ENCODE peak calls at places on chromosomes 13 and 19, in eight cellular contexts. One of them, this sample, is unnamed.
A peak's percentile ranks its signal among the peaks of the same experiment; 100 is the strongest.

GRCh38 chr19:51810228-51810627 is 15.3 kb downstream of the FPR3 start:
- DNase-seq in CD8-positive, alpha-beta T cell: no peak
- DNase-seq in pancreas: no peak
- DNase-seq in aorta: no peak
- DNase-seq in WERI-Rb-1: peak; percentile 9
- DNase-seq in mucosa of descending colon: no peak
- DNase-seq in esophagus squamous epithelium: no peak
- DNase-seq in breast epithelium: no peak
- DNase-seq in this sample: no peak

GRCh38 chr19:33446918-33447293 is 73.4 kb downstream of the CEBPG start:
- DNase-seq in aorta: no peak
- DNase-seq in CD8-positive, alpha-beta T cell: no peak
- DNase-seq in breast epithelium: peak; percentile 31
- DNase-seq in mucosa of descending colon: no peak
- DNase-seq in WERI-Rb-1: no peak
- DNase-seq in esophagus squamous epithelium: no peak
- DNase-seq in pancreas: no peak
- DNase-seq in this sample: no peak

GRCh38 chr13:33543089-33543459 is 257.5 kb upstream of the STARD13 start:
- DNase-seq in CD8-positive, alpha-beta T cell: no peak
- DNase-seq in WERI-Rb-1: no peak
- DNase-seq in mucosa of descending colon: no peak
- DNase-seq in esophagus squamous epithelium: no peak
- DNase-seq in pancreas: no peak
- DNase-seq in aorta: no peak
- DNase-seq in breast epithelium: no peak
- DNase-seq in this sample: peak; percentile 18

GRCh38 chr13:51804295-51805172 is 571 bp upstream of the DHRS12 start:
- DNase-seq in WERI-Rb-1: no peak
- DNase-seq in aorta: no peak
- DNase-seq in breast epithelium: no peak
- DNase-seq in pancreas: peak; percentile 48
- DNase-seq in CD8-positive, alpha-beta T cell: no peak
- DNase-seq in esophagus squamous epithelium: no peak
- DNase-seq in mucosa of descending colon: no peak
- DNase-seq in this sample: no peak

GRCh38 chr19:2507109-2507508 is 31.2 kb downstream of the GADD45B start:
- DNase-seq in esophagus squamous epithelium: no peak
- DNase-seq in aorta: no peak
- DNase-seq in pancreas: peak; percentile 76
- DNase-seq in mucosa of descending colon: no peak
- DNase-seq in breast epithelium: peak; percentile 76
- DNase-seq in CD8-positive, alpha-beta T cell: no peak
- DNase-seq in WERI-Rb-1: no peak
- DNase-seq in this sample: no peak

GRCh38 chr13:88162076-88162702 is 491.0 kb downstream of the SLITRK5 start:
- DNase-seq in breast epithelium: no peak
- DNase-seq in CD8-positive, alpha-beta T cell: no peak
- DNase-seq in aorta: no peak
- DNase-seq in mucosa of descending colon: no peak
- DNase-seq in pancreas: no peak
- DNase-seq in esophagus squamous epithelium: no peak
- DNase-seq in WERI-Rb-1: no peak
- DNase-seq in this sample: no peak

GRCh38 chr13:101417043-101417406 is 717 bp upstream of the NALCN start:
- DNase-seq in aorta: no peak
- DNase-seq in esophagus squamous epithelium: no peak
- DNase-seq in mucosa of descending colon: no peak
- DNase-seq in CD8-positive, alpha-beta T cell: no peak
- DNase-seq in pancreas: no peak
- DNase-seq in WERI-Rb-1: no peak
- DNase-seq in breast epithelium: no peak
- DNase-seq in this sample: no peak

GRCh38 chr13:43132911-43133310 is 109.5 kb downstream of the DNAJC15 start:
- DNase-seq in mucosa of descending colon: no peak
- DNase-seq in pancreas: no peak
- DNase-seq in CD8-positive, alpha-beta T cell: no peak
- DNase-seq in WERI-Rb-1: no peak
- DNase-seq in aorta: no peak
- DNase-seq in breast epithelium: no peak
- DNase-seq in esophagus squamous epithelium: no peak
- DNase-seq in this sample: no peak

GRCh38 chr19:45250832-45251451 is at the start of gene MARK4:
- DNase-seq in esophagus squamous epithelium: no peak
- DNase-seq in breast epithelium: no peak
- DNase-seq in pancreas: peak; percentile 55
- DNase-seq in aorta: peak; percentile 85
- DNase-seq in mucosa of descending colon: no peak
- DNase-seq in WERI-Rb-1: peak; percentile 58
- DNase-seq in CD8-positive, alpha-beta T cell: peak; percentile 49
- DNase-seq in this sample: no peak

GRCh38 chr13:38053896-38054295 is 184.3 kb upstream of the TRPC4 start:
- DNase-seq in pancreas: no peak
- DNase-seq in esophagus squamous epithelium: no peak
- DNase-seq in aorta: no peak
- DNase-seq in WERI-Rb-1: no peak
- DNase-seq in mucosa of descending colon: no peak
- DNase-seq in CD8-positive, alpha-beta T cell: no peak
- DNase-seq in breast epithelium: no peak
- DNase-seq in this sample: no peak

GRCh38 chr19:28403698-28404099 is 809.3 kb downstream of the UQCRFS1 start:
- DNase-seq in aorta: no peak
- DNase-seq in CD8-positive, alpha-beta T cell: no peak
- DNase-seq in esophagus squamous epithelium: no peak
- DNase-seq in breast epithelium: no peak
- DNase-seq in mucosa of descending colon: no peak
- DNase-seq in pancreas: no peak
- DNase-seq in WERI-Rb-1: no peak
- DNase-seq in this sample: no peak

GRCh38 chr19:18009412-18010066 is 1.6 kb downstream of the ARRDC2 start:
- DNase-seq in CD8-positive, alpha-beta T cell: no peak
- DNase-seq in esophagus squamous epithelium: no peak
- DNase-seq in aorta: no peak
- DNase-seq in pancreas: no peak
- DNase-seq in mucosa of descending colon: peak; percentile 55
- DNase-seq in WERI-Rb-1: no peak
- DNase-seq in breast epithelium: no peak
- DNase-seq in this sample: no peak

GRCh38 chr13:100597253-100597652 is 8.7 kb upstream of the GGACT start:
- DNase-seq in pancreas: no peak
- DNase-seq in esophagus squamous epithelium: no peak
- DNase-seq in CD8-positive, alpha-beta T cell: no peak
- DNase-seq in WERI-Rb-1: no peak
- DNase-seq in breast epithelium: no peak
- DNase-seq in mucosa of descending colon: no peak
- DNase-seq in aorta: no peak
- DNase-seq in this sample: no peak

GRCh38 chr19:23393121-23393520 is 2.1 kb downstream of the ZNF91 start:
- DNase-seq in mucosa of descending colon: no peak
- DNase-seq in WERI-Rb-1: no peak
- DNase-seq in CD8-positive, alpha-beta T cell: no peak
- DNase-seq in breast epithelium: no peak
- DNase-seq in esophagus squamous epithelium: no peak
- DNase-seq in pancreas: no peak
- DNase-seq in aorta: no peak
- DNase-seq in this sample: no peak

GRCh38 chr13:113099142-113099541 is 6.4 kb upstream of the F7 start:
- DNase-seq in esophagus squamous epithelium: no peak
- DNase-seq in WERI-Rb-1: no peak
- DNase-seq in breast epithelium: no peak
- DNase-seq in CD8-positive, alpha-beta T cell: no peak
- DNase-seq in aorta: no peak
- DNase-seq in pancreas: no peak
- DNase-seq in mucosa of descending colon: no peak
- DNase-seq in this sample: no peak

GRCh38 chr13:35785563-35786327 is 309.3 kb upstream of the MAB21L1 start:
- DNase-seq in aorta: no peak
- DNase-seq in WERI-Rb-1: no peak
- DNase-seq in mucosa of descending colon: no peak
- DNase-seq in breast epithelium: no peak
- DNase-seq in CD8-positive, alpha-beta T cell: no peak
- DNase-seq in pancreas: no peak
- DNase-seq in esophagus squamous epithelium: no peak
- DNase-seq in this sample: no peak

GRCh38 chr13:37747071-37747612 is 122.4 kb downstream of the TRPC4 start:
- DNase-seq in WERI-Rb-1: no peak
- DNase-seq in aorta: no peak
- DNase-seq in breast epithelium: no peak
- DNase-seq in pancreas: no peak
- DNase-seq in mucosa of descending colon: no peak
- DNase-seq in esophagus squamous epithelium: no peak
- DNase-seq in CD8-positive, alpha-beta T cell: no peak
- DNase-seq in this sample: peak; percentile 12

GRCh38 chr13:112331675-112332074 is 44.5 kb upstream of the SPACA7 start:
- DNase-seq in mucosa of descending colon: no peak
- DNase-seq in pancreas: no peak
- DNase-seq in breast epithelium: no peak
- DNase-seq in esophagus squamous epithelium: no peak
- DNase-seq in CD8-positive, alpha-beta T cell: no peak
- DNase-seq in aorta: no peak
- DNase-seq in WERI-Rb-1: no peak
- DNase-seq in this sample: no peak

GRCh38 chr19:19649159-19649558 is 5.7 kb upstream of the GMIP start:
- DNase-seq in WERI-Rb-1: no peak
- DNase-seq in aorta: no peak
- DNase-seq in esophagus squamous epithelium: no peak
- DNase-seq in pancreas: no peak
- DNase-seq in mucosa of descending colon: no peak
- DNase-seq in breast epithelium: no peak
- DNase-seq in CD8-positive, alpha-beta T cell: no peak
- DNase-seq in this sample: no peak
- H3K36me3 ChIP-seq in WERI-Rb-1: peaks cover 84% of the 10 kb centered on the region
- H3K36me3 ChIP-seq in aorta: no peaks in the 10 kb centered on the region
- H3K36me3 ChIP-seq in esophagus squamous epithelium: peaks cover 64% of the 10 kb centered on the region
- H3K36me3 ChIP-seq in pancreas: peaks cover 58% of the 10 kb centered on the region
- H3K36me3 ChIP-seq in mucosa of descending colon: peaks cover 7% of the 10 kb centered on the region
- H3K36me3 ChIP-seq in breast epithelium: peaks cover 19% of the 10 kb centered on the region
- H3K36me3 ChIP-seq in CD8-positive, alpha-beta T cell: peaks cover 51% of the 10 kb centered on the region
- H3K36me3 ChIP-seq in this sample: peaks cover 56% of the 10 kb centered on the region

DNA sequence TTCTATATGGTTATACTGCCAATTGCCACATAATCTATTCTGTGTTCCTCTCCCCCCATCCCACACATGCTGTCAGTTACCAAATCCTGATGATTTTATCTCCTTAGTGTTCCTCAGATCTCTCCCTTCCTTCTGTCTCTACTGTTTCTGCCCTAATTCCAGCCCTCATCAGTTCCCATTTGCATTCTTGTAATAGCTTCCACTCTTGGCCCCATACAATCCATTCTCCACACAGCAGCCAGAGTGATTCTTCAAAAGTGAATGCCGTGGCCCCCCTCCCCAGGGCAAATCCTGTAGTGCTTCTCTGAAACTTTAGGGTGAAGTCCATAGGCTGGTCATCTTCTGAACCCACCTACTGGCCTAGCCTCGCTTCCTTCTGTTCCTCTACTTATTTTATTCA is 114.4 kb downstream of the ZAR1L start:
- DNase-seq in breast epithelium: no peak
- DNase-seq in aorta: no peak
- DNase-seq in mucosa of descending colon: no peak
- DNase-seq in pancreas: no peak
- DNase-seq in WERI-Rb-1: no peak
- DNase-seq in esophagus squamous epithelium: no peak
- DNase-seq in CD8-positive, alpha-beta T cell: no peak
- DNase-seq in this sample: no peak
- H3K36me3 ChIP-seq in breast epithelium: no peaks in the 10 kb centered on the region
- H3K36me3 ChIP-seq in aorta: peaks cover 4% of the 10 kb centered on the region
- H3K36me3 ChIP-seq in mucosa of descending colon: no peaks in the 10 kb centered on the region
- H3K36me3 ChIP-seq in pancreas: peaks cover 21% of the 10 kb centered on the region
- H3K36me3 ChIP-seq in WERI-Rb-1: no peaks in the 10 kb centered on the region
- H3K36me3 ChIP-seq in esophagus squamous epithelium: no peaks in the 10 kb centered on the region
- H3K36me3 ChIP-seq in CD8-positive, alpha-beta T cell: no peaks in the 10 kb centered on the region
- H3K36me3 ChIP-seq in this sample: peaks cover 2% of the 10 kb centered on the region

GRCh38 chr19:7250951-7251350 is 43.3 kb downstream of the INSR start:
- DNase-seq in WERI-Rb-1: no peak
- DNase-seq in aorta: no peak
- DNase-seq in mucosa of descending colon: no peak
- DNase-seq in breast epithelium: no peak
- DNase-seq in esophagus squamous epithelium: no peak
- DNase-seq in CD8-positive, alpha-beta T cell: no peak
- DNase-seq in pancreas: no peak
- DNase-seq in this sample: no peak

GRCh38 chr19:7247160-7247559 is 47.1 kb downstream of the INSR start:
- DNase-seq in WERI-Rb-1: no peak
- DNase-seq in aorta: no peak
- DNase-seq in esophagus squamous epithelium: no peak
- DNase-seq in breast epithelium: no peak
- DNase-seq in pancreas: no peak
- DNase-seq in CD8-positive, alpha-beta T cell: no peak
- DNase-seq in mucosa of descending colon: no peak
- DNase-seq in this sample: no peak

GRCh38 chr19:7251502-7251901 is 42.7 kb downstream of the INSR start:
- DNase-seq in pancreas: no peak
- DNase-seq in mucosa of descending colon: no peak
- DNase-seq in esophagus squamous epithelium: no peak
- DNase-seq in aorta: no peak
- DNase-seq in WERI-Rb-1: no peak
- DNase-seq in breast epithelium: no peak
- DNase-seq in CD8-positive, alpha-beta T cell: no peak
- DNase-seq in this sample: no peak

GRCh38 chr19:7252364-7252763 is 41.9 kb downstream of the INSR start:
- DNase-seq in CD8-positive, alpha-beta T cell: no peak
- DNase-seq in breast epithelium: no peak
- DNase-seq in mucosa of descending colon: no peak
- DNase-seq in aorta: no peak
- DNase-seq in WERI-Rb-1: no peak
- DNase-seq in pancreas: peak; percentile 61
- DNase-seq in esophagus squamous epithelium: no peak
- DNase-seq in this sample: no peak

DNA sequence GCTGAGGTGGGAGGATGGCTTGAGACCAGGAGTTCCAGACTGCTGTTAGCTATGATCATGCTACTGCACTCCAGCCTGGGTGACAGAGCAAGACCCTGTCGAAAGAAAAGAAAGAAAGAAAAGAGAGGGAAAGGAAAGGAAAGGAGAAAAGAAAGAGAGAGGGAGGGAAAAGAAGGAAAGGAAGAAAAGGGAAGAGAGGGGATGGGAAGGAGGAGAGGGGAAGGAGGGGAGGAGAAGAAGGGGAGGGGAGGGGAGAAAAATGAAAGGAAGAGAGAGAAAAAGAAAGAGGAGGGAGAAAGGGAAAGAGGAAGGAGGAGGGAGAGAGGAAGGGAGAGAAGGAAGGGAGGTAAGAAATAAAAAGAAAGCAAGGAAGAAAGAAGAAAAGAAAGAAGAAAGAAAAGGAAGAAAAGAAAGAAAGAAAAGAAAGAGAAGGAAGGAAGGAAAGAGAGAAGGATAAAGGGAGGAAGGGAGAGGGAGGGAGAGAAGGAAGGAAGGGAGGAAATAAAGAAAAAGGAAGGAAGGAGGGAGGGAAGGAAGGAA is 44.1 kb downstream of the INSR start:
- DNase-seq in CD8-positive, alpha-beta T cell: no peak
- DNase-seq in mucosa of descending colon: no peak
- DNase-seq in breast epithelium: no peak
- DNase-seq in WERI-Rb-1: no peak
- DNase-seq in pancreas: no peak
- DNase-seq in esophagus squamous epithelium: no peak
- DNase-seq in aorta: no peak
- DNase-seq in this sample: no peak
- H3K36me3 ChIP-seq in CD8-positive, alpha-beta T cell: no peaks in the 10 kb centered on the region
- H3K36me3 ChIP-seq in mucosa of descending colon: no peaks in the 10 kb centered on the region
- H3K36me3 ChIP-seq in breast epithelium: no peaks in the 10 kb centered on the region
- H3K36me3 ChIP-seq in WERI-Rb-1: no peaks in the 10 kb centered on the region
- H3K36me3 ChIP-seq in pancreas: no peaks in the 10 kb centered on the region
- H3K36me3 ChIP-seq in esophagus squamous epithelium: no peaks in the 10 kb centered on the region
- H3K36me3 ChIP-seq in aorta: no peaks in the 10 kb centered on the region
- H3K36me3 ChIP-seq in this sample: no peaks in the 10 kb centered on the region

GRCh38 chr13:107641574-107641973 is 573.8 kb downstream of the LIG4 start:
- DNase-seq in WERI-Rb-1: no peak
- DNase-seq in esophagus squamous epithelium: no peak
- DNase-seq in aorta: no peak
- DNase-seq in breast epithelium: no peak
- DNase-seq in mucosa of descending colon: no peak
- DNase-seq in CD8-positive, alpha-beta T cell: no peak
- DNase-seq in pancreas: no peak
- DNase-seq in this sample: no peak
- H3K36me3 ChIP-seq in WERI-Rb-1: no peaks in the 10 kb centered on the region
- H3K36me3 ChIP-seq in esophagus squamous epithelium: no peaks in the 10 kb centered on the region
- H3K36me3 ChIP-seq in aorta: no peaks in the 10 kb centered on the region
- H3K36me3 ChIP-seq in breast epithelium: no peaks in the 10 kb centered on the region
- H3K36me3 ChIP-seq in mucosa of descending colon: no peaks in the 10 kb centered on the region
- H3K36me3 ChIP-seq in CD8-positive, alpha-beta T cell: no peaks in the 10 kb centered on the region
- H3K36me3 ChIP-seq in pancreas: no peaks in the 10 kb centered on the region
- H3K36me3 ChIP-seq in this sample: no peaks in the 10 kb centered on the region

This sample was measured in BJ.